ENCODE peak calls at places on chromosome 17, in seven cellular contexts. T is HepG2, P is HCT116, H is H1, V is SK-N-SH, F is K562, Z is GM12878. R is an unnamed sample.

GRCh38 chr17:16328997-16329396 is 24.3 kb downstream of the CENPV start:
- DNase-seq in T (no peak), P (no peak), H (no peak), V (no peak), F (no peak), Z (no peak), R (no peak)

GRCh38 chr17:73902416-73903181 is 258.4 kb upstream of the SDK2 start:
- DNase-seq in T (no peak), P (no peak), H (no peak), V (no peak), F (no peak), Z (no peak), R (no peak)

GRCh38 chr17:47993964-47994363 is 23.1 kb downstream of the CDK5RAP3 start:
- DNase-seq in T (no peak), P (no peak), H (no peak), V (no peak), F (no peak), Z (no peak), R (no peak)

GRCh38 chr17:30808785-30809286 is 15.7 kb downstream of the CRLF3 start:
- DNase-seq in T (no peak), P (no peak), H (no peak), V (no peak), F (no peak), Z (peak; percentile 91), R (no peak)

GRCh38 chr17:32755045-32755805 is 121.7 kb downstream of the MYO1D start:
- DNase-seq in T (peak; percentile 69), P (peak; percentile 52), H (no peak), V (peak; percentile 66), F (peak; percentile 54), Z (no peak), R (peak; percentile 71)

GRCh38 chr17:676060-676745 is 38.4 kb downstream of the VPS53 start:
- DNase-seq in T (no peak), P (no peak), H (no peak), V (no peak), F (no peak), Z (no peak), R (no peak)

GRCh38 chr17:16378631-16379282 is 2.1 kb upstream of the UBB start:
- DNase-seq in T (no peak), P (no peak), H (no peak), V (no peak), F (peak; percentile 39), Z (no peak), R (no peak)

GRCh38 chr17:15123593-15124590 is 141.2 kb downstream of the PMP22 start:
- DNase-seq in T (no peak), P (no peak), H (no peak), V (no peak), F (no peak), Z (no peak), R (no peak)

GRCh38 chr17:75872434-75873351 is 5.7 kb downstream of the TRIM47 start:
- DNase-seq in T (peak; percentile 99), P (no peak), H (no peak), V (peak; percentile 52), F (peak; percentile 38), Z (no peak), R (peak; percentile 77)

GRCh38 chr17:83129676-83130075 is 50.3 kb downstream of the METRNL start:
- DNase-seq in T (no peak), P (no peak), H (no peak), V (no peak), F (no peak), Z (no peak), R (no peak)

GRCh38 chr17:9959377-9959981 is 54.4 kb upstream of the RCVRN start:
- DNase-seq in T (peak; percentile 15), P (peak; percentile 28), H (peak; percentile 47), V (peak; percentile 71), F (peak; percentile 43), Z (no peak), R (peak; percentile 46)

GRCh38 chr17:82767041-82767754 is 15.3 kb downstream of the TBCD start:
- DNase-seq in T (peak; percentile 49), P (no peak), H (no peak), V (peak; percentile 76), F (peak; percentile 44), Z (no peak), R (peak; percentile 78)

GRCh38 chr17:3978421-3979275 is 14.4 kb upstream of the ATP2A3 start:
- DNase-seq in T (no peak), P (no peak), H (no peak), V (peak; percentile 9), F (no peak), Z (no peak), R (no peak)

GRCh38 chr17:81046131-81046769 is 11.3 kb downstream of the BAIAP2 start:
- DNase-seq in T (no peak), P (no peak), H (no peak), V (no peak), F (no peak), Z (no peak), R (no peak)

GRCh38 chr17:81044428-81044763 is 9.4 kb downstream of the BAIAP2 start:
- DNase-seq in T (no peak), P (no peak), H (no peak), V (no peak), F (no peak), Z (no peak), R (no peak)

GRCh38 chr17:81045590-81046095 is 10.7 kb downstream of the BAIAP2 start:
- DNase-seq in T (no peak), P (no peak), H (no peak), V (no peak), F (no peak), Z (no peak), R (no peak)

GRCh38 chr17:81043725-81044427 is 8.9 kb downstream of the BAIAP2 start:
- DNase-seq in T (peak; percentile 94), P (peak; percentile 71), H (peak; percentile 33), V (peak; percentile 44), F (no peak), Z (no peak), R (peak; percentile 97)

GRCh38 chr17:81044764-81045589 is 10.0 kb downstream of the BAIAP2 start:
- DNase-seq in T (peak; percentile 62), P (no peak), H (no peak), V (peak; percentile 88), F (no peak), Z (no peak), R (peak; percentile 86)
- TF ChIP-seq JUND in T (no peak), P (no peak), H (no peak), V (no peak), F (no peak), Z (no peak), R (no peak)

GRCh38 chr17:2949469-2950044 is 113.8 kb downstream of the OR1D5 start:
- DNase-seq in T (no peak), P (peak; percentile 75), H (no peak), V (no peak), F (no peak), Z (no peak), R (no peak)
- TF ChIP-seq JUND in T (no peak), P (peak; percentile 82), H (no peak), V (no peak), F (no peak), Z (no peak), R (no peak)

DNA sequence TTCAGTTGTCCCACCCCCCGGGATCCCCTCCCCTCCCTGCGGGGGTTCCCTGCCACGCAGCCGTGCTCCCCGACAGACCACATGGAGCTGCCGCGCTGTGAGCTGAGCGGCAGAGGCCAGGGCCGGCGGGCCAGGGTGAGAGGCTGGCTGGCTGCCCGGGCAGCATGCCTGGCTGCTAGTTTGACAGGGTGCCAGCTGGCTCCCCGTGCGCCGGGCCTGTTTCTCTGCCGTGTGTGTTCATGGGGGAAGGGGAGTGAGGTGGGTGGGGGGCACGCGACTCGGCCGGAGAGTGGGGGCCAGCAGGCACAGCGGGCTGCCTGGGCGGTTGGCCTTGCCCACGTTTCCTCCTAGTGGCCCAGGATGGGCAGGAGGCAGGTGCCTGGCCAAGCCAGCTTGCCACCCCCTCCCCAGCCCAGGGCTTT is 34.1 kb downstream of the BAHCC1 start:
- DNase-seq in T (no peak), P (no peak), H (no peak), V (peak; percentile 97), F (no peak), Z (no peak), R (peak; percentile 86)
- TF ChIP-seq JUND in T (no peak), P (no peak), H (no peak), V (no peak), F (no peak), Z (no peak), R (no peak)

GRCh38 chr17:72432143-72432604 is 311.4 kb downstream of the SOX9 start:
- DNase-seq in T (no peak), P (no peak), H (no peak), V (peak; percentile 85), F (no peak), Z (no peak), R (peak; percentile 63)
- TF ChIP-seq JUND in T (no peak), P (no peak), H (no peak), V (no peak), F (no peak), Z (no peak), R (no peak)

R was measured in T47D.